ENCODE peak calls at places on chromosomes 16 and 17, in four cellular contexts. E is colonic mucosa, F is dorsolateral prefrontal cortex, V is fibroblast of lung. K is an unnamed sample.
A peak's percentile ranks its signal among the peaks of the same experiment; 100 is the strongest.

GRCh38 chr17:75832652-75833400 is 11.4 kb downstream of the UNC13D start:
- DNase-seq in E (no peak), F (no peak), V (no peak), K (no peak)

GRCh38 chr17:1724869-1725641 is 551 bp downstream of the WDR81 start:
- DNase-seq in E (no peak), F (no peak), V (no peak), K (peak; percentile 38)

GRCh38 chr17:58710948-58711552 is 18.6 kb downstream of the RAD51C start:
- DNase-seq in E (peak; percentile 42), F (no peak), V (peak; percentile 81), K (peak; percentile 17)

GRCh38 chr17:28743243-28744103 is at the start of gene TRAF4:
- DNase-seq in E (peak; percentile 85), F (no peak), V (peak; percentile 89), K (peak; percentile 93)

GRCh38 chr16:70496513-70496912 is 26.8 kb downstream of the COG4 start:
- DNase-seq in E (no peak), F (no peak), V (no peak), K (no peak)

GRCh38 chr17:320139-320538 is 32.5 kb downstream of the RPH3AL start:
- DNase-seq in E (no peak), F (no peak), V (peak; percentile 4), K (no peak)

GRCh38 chr16:73846292-73846849 is 450.2 kb upstream of the PSMD7 start:
- DNase-seq in E (no peak), F (no peak), V (peak; percentile 18), K (no peak)

GRCh38 chr16:27363797-27364196 is 38.2 kb upstream of the IL21R start:
- DNase-seq in E (peak; percentile 95), F (no peak), V (no peak), K (no peak)

GRCh38 chr17:55783684-55784245 is 32.9 kb downstream of the PCTP start:
- DNase-seq in E (peak; percentile 46), F (no peak), V (peak; percentile 39), K (peak; percentile 4)

GRCh38 chr17:76235883-76236282 is 4.4 kb downstream of the RNF157 start:
- DNase-seq in E (no peak), F (no peak), V (no peak), K (no peak)

GRCh38 chr16:10782628-10783027 is 36.0 kb downstream of the TVP23A start:
- DNase-seq in E (no peak), F (no peak), V (no peak), K (no peak)

GRCh38 chr17:13114601-13115024 is 96.8 kb upstream of the ELAC2 start:
- DNase-seq in E (peak; percentile 19), F (no peak), V (peak; percentile 52), K (peak; percentile 56)

GRCh38 chr16:15597822-15598647 is 44.9 kb downstream of the MARF1 start:
- DNase-seq in E (no peak), F (no peak), V (no peak), K (no peak)

GRCh38 chr16:22955461-22956145 is 141.6 kb downstream of the HS3ST2 start:
- DNase-seq in E (no peak), F (no peak), V (no peak), K (no peak)

GRCh38 chr16:14378684-14379467 is 251.2 kb downstream of the PARN start:
- DNase-seq in E (no peak), F (no peak), V (no peak), K (peak; percentile 86)

GRCh38 chr17:76843703-76844484 is 24.3 kb upstream of the MGAT5B start:
- DNase-seq in E (no peak), F (no peak), V (no peak), K (no peak)

GRCh38 chr17:74862108-74862901 is 2.6 kb upstream of the GRIN2C start:
- DNase-seq in E (peak; percentile 56), F (peak; percentile 55), V (peak; percentile 33), K (no peak)

GRCh38 chr17:48483004-48483403 is 47.8 kb downstream of the HOXB1 start:
- DNase-seq in E (no peak), F (no peak), V (no peak), K (no peak)

GRCh38 chr16:20898938-20899502 is 1.1 kb downstream of the DCUN1D3 start:
- DNase-seq in E (no peak), F (no peak), V (peak; percentile 55), K (no peak)

GRCh38 chr17:73199751-73200317 is 7.0 kb downstream of the COG1 start:
- DNase-seq in E (no peak), F (peak; percentile 2), V (no peak), K (no peak)

GRCh38 chr16:60230666-60231065 is 1496.5 kb upstream of the GOT2 start:
- DNase-seq in E (no peak), F (no peak), V (no peak), K (no peak)

GRCh38 chr17:21463779-21464407 is 87.7 kb downstream of the KCNJ12 start:
- DNase-seq in E (no peak), F (no peak), V (no peak), K (no peak)
- TF ChIP-seq CTCF in E (no peak), F (no peak), V (no peak), K (no peak)

GRCh38 chr17:39064374-39064773 is 87.1 kb downstream of the PLXDC1 start:
- DNase-seq in E (no peak), F (no peak), V (peak; percentile 73), K (peak; percentile 25)
- H3K27ac ChIP-seq in E (no peak overlapping the region), F (no peak overlapping the region), V (no peak overlapping the region), K (no peak overlapping the region)

DNA sequence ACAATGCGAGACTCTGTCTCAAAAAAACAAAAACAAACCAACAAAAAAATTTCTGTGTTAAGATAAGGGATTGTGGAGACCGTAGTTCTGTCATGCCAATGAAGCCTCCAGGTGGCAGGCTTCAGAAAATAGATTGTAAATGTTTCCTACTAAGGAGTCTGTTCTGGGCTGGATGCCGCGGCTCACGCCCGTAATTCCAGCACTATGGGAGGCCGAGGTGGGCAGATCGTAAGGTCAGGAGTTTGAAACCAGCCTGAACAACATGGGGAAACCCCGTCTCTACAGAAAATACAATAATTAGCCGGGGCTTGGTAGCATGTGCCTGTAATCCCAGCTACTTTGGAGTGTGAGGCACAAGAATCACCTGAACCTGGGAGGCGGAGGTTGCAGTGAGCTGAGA is 4.4 kb upstream of the SNX29 start:
- DNase-seq in E (peak; percentile 22), F (no peak), V (no peak), K (no peak)
- TF ChIP-seq CTCF in E (peak; percentile 21), F (no peak), V (peak; percentile 8), K (no peak)

DNA sequence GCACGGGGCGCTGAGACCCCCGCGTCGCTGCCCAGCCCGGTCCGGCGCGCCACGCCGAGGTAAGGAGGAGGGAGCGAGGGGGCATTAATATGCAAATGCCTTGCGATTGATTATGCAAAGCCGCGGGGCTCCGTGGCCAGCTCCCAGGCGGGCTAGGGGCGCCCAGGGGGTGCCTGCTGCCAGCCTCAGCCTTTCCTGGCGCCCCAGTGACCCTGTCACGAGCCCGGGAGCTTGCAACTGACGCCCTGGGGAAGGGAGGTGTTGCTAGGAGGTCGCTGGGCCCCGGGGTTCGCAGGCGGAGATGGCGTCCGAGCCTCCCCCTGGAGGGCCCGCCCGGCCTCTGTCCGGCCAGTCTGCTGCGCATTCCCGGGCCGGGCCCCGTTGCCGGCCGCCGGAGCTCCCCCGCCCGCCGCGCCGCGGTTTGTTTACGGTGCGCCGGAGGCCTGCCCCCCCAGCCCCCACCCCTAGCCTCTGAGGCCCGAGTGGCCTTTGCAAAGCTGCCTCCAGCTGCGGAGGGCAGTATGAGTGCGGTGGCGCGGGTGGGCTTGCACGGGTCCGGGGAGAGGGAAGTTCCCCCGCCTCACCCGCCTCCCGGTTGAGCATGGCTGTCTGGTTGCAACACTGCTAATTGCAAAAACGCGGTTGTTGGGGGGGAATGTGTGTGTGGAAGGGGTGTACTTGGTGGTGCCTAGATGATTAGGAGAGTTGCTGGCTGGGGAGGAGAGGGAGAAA is 435 bp downstream of the THRA start:
- DNase-seq in E (peak; percentile 56), F (no peak), V (no peak), K (no peak)
- H3K27ac ChIP-seq in E (peak overlapping the region; percentile 77), F (peak overlapping the region; percentile 100), V (peak overlapping the region; percentile 43), K (peak overlapping the region; percentile 95)

GRCh38 chr17:44346064-44346844 is 1.2 kb downstream of the GRN start:
- DNase-seq in E (no peak), F (no peak), V (no peak), K (no peak)
- TF ChIP-seq CTCF in E (no peak), F (no peak), V (no peak), K (peak; percentile 40)

GRCh38 chr16:86929149-86929871 is 351.0 kb downstream of the FOXL1 start:
- DNase-seq in E (no peak), F (no peak), V (peak; percentile 68), K (peak; percentile 60)
- H3K27ac ChIP-seq in E (no peak overlapping the region), F (no peak overlapping the region), V (peak overlapping the region; percentile 30), K (peak overlapping the region; percentile 70)

GRCh38 chr16:78228704-78229103 is 129.2 kb downstream of the WWOX start:
- DNase-seq in E (no peak), F (no peak), V (no peak), K (no peak)

GRCh38 chr16:78230832-78231231 is 131.4 kb downstream of the WWOX start:
- DNase-seq in E (peak; percentile 56), F (no peak), V (peak; percentile 72), K (peak; percentile 29)

GRCh38 chr16:78224342-78224741 is 124.9 kb downstream of the WWOX start:
- DNase-seq in E (no peak), F (no peak), V (no peak), K (no peak)

GRCh38 chr16:78227855-78228254 is 128.4 kb downstream of the WWOX start:
- DNase-seq in E (no peak), F (no peak), V (no peak), K (no peak)
- TF ChIP-seq CTCF in E (no peak), F (no peak), V (no peak), K (no peak)

DNA sequence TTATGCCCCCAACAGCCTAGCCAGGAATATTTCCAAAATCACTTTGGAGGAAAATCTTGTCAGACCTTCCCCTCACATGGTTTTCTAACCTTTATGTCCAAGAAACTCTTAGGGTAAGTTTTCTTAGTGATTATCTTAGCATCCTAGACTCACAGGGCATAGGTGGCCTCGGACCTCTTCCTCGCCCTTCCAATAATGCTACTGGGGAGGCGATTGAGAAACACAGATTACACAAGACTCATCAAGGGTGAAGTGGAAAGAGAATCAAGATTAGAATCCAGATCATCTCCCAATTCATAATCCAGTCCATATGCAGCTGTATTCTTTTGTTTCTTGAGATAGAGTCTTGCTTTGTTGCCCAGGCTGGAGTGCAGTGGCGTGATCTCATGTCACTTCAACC is 358.4 kb upstream of the CDH5 start:
- DNase-seq in E (no peak), F (no peak), V (no peak), K (no peak)
- H3K27ac ChIP-seq in E (no peak overlapping the region), F (no peak overlapping the region), V (peak overlapping the region; percentile 62), K (no peak overlapping the region)